ENCODE peak calls at places on chromosomes 13 and 19, in four cellular contexts. G is T-cell, F is left ventricle myocardium inferior, E is ovary. R is an unnamed sample.

GRCh38 chr19:1011831-1012333 is 9.0 kb downstream of the TMEM259 start:
- DNase-seq in G (no peak), E (no peak), F (no peak), R (no peak)

GRCh38 chr19:45352914-45353796 is 12.6 kb downstream of the KLC3 start:
- DNase-seq in F (no peak), E (no peak), G (no peak), R (no peak)

GRCh38 chr19:44608391-44608821 is 5.0 kb upstream of the IGSF23 start:
- DNase-seq in E (no peak), F (no peak), G (no peak), R (no peak)

GRCh38 chr19:13281567-13282291 is 131.5 kb downstream of the IER2 start:
- DNase-seq in F (no peak), E (no peak), G (no peak), R (no peak)

GRCh38 chr13:95355491-95355890 is 54.2 kb upstream of the ABCC4 start:
- DNase-seq in F (no peak), G (no peak), E (no peak), R (no peak)

GRCh38 chr13:66329988-66330429 is 900.1 kb downstream of the PCDH9 start:
- DNase-seq in F (no peak), E (no peak), G (no peak), R (no peak)

GRCh38 chr19:13839938-13840750 is 36.8 kb upstream of the NANOS3 start:
- DNase-seq in G (no peak), F (peak), E (no peak), R (no peak)

GRCh38 chr13:89380101-89380500 is 1708.9 kb downstream of the SLITRK5 start:
- DNase-seq in F (no peak), G (no peak), E (no peak), R (no peak)

GRCh38 chr13:110271313-110271712 is 35.6 kb downstream of the COL4A1 start:
- DNase-seq in F (no peak), E (no peak), G (no peak), R (no peak)

GRCh38 chr19:49475995-49476880 is 2.2 kb downstream of the FLT3LG start:
- DNase-seq in E (no peak), F (no peak), G (peak), R (no peak)

GRCh38 chr13:112931028-112931934 is 37.7 kb upstream of the MCF2L start:
- DNase-seq in E (no peak), G (no peak), F (no peak), R (peak)

GRCh38 chr13:107370036-107370785 is 802.3 kb upstream of the ARGLU1 start:
- DNase-seq in E (no peak), F (no peak), G (no peak), R (peak)

GRCh38 chr19:10501971-10502523 is 1.1 kb downstream of the KEAP1 start:
- DNase-seq in F (peak), G (no peak), E (peak), R (no peak)

GRCh38 chr13:72808917-72809500 is 27.1 kb downstream of the PIBF1 start:
- DNase-seq in G (no peak), E (no peak), F (no peak), R (no peak)

GRCh38 chr19:11375143-11375948 is 880 bp downstream of the SWSAP1 start:
- DNase-seq in E (peak), G (peak), F (peak), R (no peak)

GRCh38 chr13:36736119-36736726 is 62.4 kb downstream of the SERTM1 start:
- DNase-seq in E (peak), F (no peak), G (peak), R (peak)

GRCh38 chr13:113620036-113620435 is 35.5 kb downstream of the TFDP1 start:
- DNase-seq in E (no peak), F (peak), G (no peak), R (no peak)

GRCh38 chr13:50629497-50629896 is 214.0 kb downstream of the DLEU7 start:
- DNase-seq in G (no peak), F (no peak), E (no peak), R (no peak)

R was measured in fibroblast of the conjunctiva.